ENCODE peak calls at places on chromosomes 2 and 18, in eight cellular contexts. J, V, W, T, D, K, S and I are unnamed samples.

GRCh38 chr2:68357608-68358337 is 7.3 kb upstream of the PLEK start:
- DNase-seq in J (peak; percentile 37), W (peak; percentile 24), S (peak; percentile 33), V (peak; percentile 78), D (peak; percentile 69), T (peak; percentile 33), K (no peak), I (no peak)

GRCh38 chr2:240024766-240025165 is 376 bp downstream of the NDUFA10 start:
- DNase-seq in K (no peak), W (no peak), S (no peak), J (no peak), V (peak; percentile 34), T (no peak), D (peak; percentile 26), I (no peak)

GRCh38 chr2:203992496-203992895 is 55.9 kb downstream of the ICOS start:
- DNase-seq in W (no peak), V (no peak), J (no peak), T (no peak), S (no peak), K (no peak), D (no peak), I (no peak)

GRCh38 chr2:30867385-30867784 is 60.1 kb upstream of the CAPN13 start:
- DNase-seq in J (no peak), W (no peak), V (peak; percentile 20), T (no peak), D (no peak), S (no peak), K (no peak), I (no peak)

GRCh38 chr2:169743549-169743948 is 9.9 kb downstream of the KLHL23 start:
- DNase-seq in J (no peak), S (no peak), D (no peak), V (no peak), K (no peak), T (no peak), W (no peak), I (no peak)

GRCh38 chr2:65396348-65397026 is 35.9 kb downstream of the SPRED2 start:
- DNase-seq in S (no peak), K (no peak), W (no peak), T (peak; percentile 49), J (peak; percentile 39), D (no peak), V (peak; percentile 57), I (no peak)

GRCh38 chr2:96306370-96306769 is 1.0 kb upstream of the SNRNP200 start:
- DNase-seq in W (no peak), D (no peak), K (no peak), J (no peak), V (no peak), T (no peak), S (no peak), I (no peak)

GRCh38 chr2:56333812-56334485 is 150.2 kb downstream of the CCDC85A start:
- DNase-seq in J (no peak), T (no peak), D (no peak), K (no peak), S (no peak), W (no peak), V (no peak), I (no peak)

GRCh38 chr18:22398464-22398863 is 19.3 kb downstream of the CTAGE1 start:
- DNase-seq in W (no peak), J (no peak), K (no peak), V (no peak), D (peak; percentile 12), S (no peak), T (no peak), I (no peak)

GRCh38 chr18:47815486-47816270 is 114.8 kb downstream of the SMAD2 start:
- DNase-seq in K (no peak), S (no peak), V (no peak), J (no peak), W (no peak), T (no peak), D (peak; percentile 4), I (no peak)

GRCh38 chr2:66024396-66024795 is 410.5 kb upstream of the MEIS1 start:
- DNase-seq in S (no peak), V (no peak), W (no peak), K (no peak), T (no peak), D (no peak), J (no peak), I (no peak)

GRCh38 chr18:35267161-35267651 is 22.8 kb downstream of the ZSCAN30 start:
- DNase-seq in W (peak; percentile 85), K (no peak), S (peak; percentile 85), D (no peak), V (no peak), T (peak; percentile 63), J (peak; percentile 80), I (peak; percentile 27)

GRCh38 chr2:81650048-81650971 is 1345.8 kb upstream of the LRRTM1 start:
- DNase-seq in J (no peak), W (no peak), V (no peak), D (no peak), T (no peak), S (no peak), K (no peak), I (no peak)
- TF ChIP-seq CTCF in J (no peak), W (no peak), V (peak; percentile 65), D (peak; percentile 5), T (peak; percentile 7), S (peak; percentile 53), K (peak; percentile 8), I (no peak)

DNA sequence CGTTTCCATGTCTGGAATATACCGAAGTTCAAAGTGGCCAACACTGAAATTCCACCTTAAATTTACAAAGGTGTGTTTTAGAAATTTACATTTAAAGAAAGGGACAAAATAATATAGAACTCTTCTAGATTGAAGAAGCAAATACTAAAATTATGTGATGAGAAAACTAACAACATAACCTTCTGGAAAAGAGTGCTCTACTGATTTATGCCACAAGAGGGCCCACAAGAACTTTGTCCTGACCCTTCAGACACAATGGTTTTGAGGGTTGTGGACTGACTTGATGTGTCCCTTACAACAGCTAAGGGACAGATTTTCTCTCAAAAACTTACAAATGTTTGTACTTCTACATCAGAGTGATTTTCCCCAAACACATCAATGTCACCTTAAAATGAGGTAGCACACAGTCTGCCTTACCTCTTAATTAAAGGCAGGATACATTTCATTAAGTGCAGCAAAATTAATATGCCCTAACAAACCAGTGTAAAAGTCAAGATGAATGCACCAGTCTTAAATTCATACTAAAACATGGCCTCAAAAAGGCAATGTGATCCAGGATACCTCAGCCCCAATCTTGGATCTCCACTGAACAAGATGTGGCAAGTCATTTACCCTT is 36.2 kb downstream of the EIF2AK3 start:
- DNase-seq in V (peak; percentile 84), S (no peak), W (no peak), D (peak; percentile 74), T (peak; percentile 65), J (peak; percentile 26), K (peak; percentile 16), I (peak; percentile 14)
- TF ChIP-seq CTCF in V (peak; percentile 98), S (peak; percentile 90), W (peak; percentile 86), D (peak; percentile 79), T (peak; percentile 75), J (peak; percentile 71), K (peak; percentile 89), I (peak; percentile 85)

GRCh38 chr2:195318440-195319111 is 338.4 kb upstream of the SLC39A10 start:
- DNase-seq in T (peak; percentile 65), K (peak; percentile 16), V (peak; percentile 65), W (no peak), S (no peak), J (no peak), D (peak; percentile 69), I (no peak)
- TF ChIP-seq CTCF in T (peak; percentile 33), K (peak; percentile 94), V (peak; percentile 96), W (peak; percentile 60), S (peak; percentile 61), J (peak; percentile 49), D (peak; percentile 52), I (peak; percentile 73)

GRCh38 chr2:71802556-71802955 is 345.1 kb downstream of the CYP26B1 start:
- DNase-seq in J (no peak), T (no peak), S (no peak), D (no peak), V (no peak), K (no peak), W (no peak), I (no peak)

GRCh38 chr2:71800106-71800809 is 346.9 kb downstream of the DYSF start:
- DNase-seq in W (no peak), K (no peak), S (no peak), J (no peak), T (no peak), D (no peak), V (no peak), I (no peak)

GRCh38 chr2:71803398-71803797 is 344.3 kb downstream of the CYP26B1 start:
- DNase-seq in T (no peak), D (no peak), W (no peak), K (no peak), J (no peak), V (no peak), S (no peak), I (no peak)

GRCh38 chr2:71804251-71804650 is 343.4 kb downstream of the CYP26B1 start:
- DNase-seq in V (no peak), K (no peak), S (no peak), J (no peak), T (no peak), D (peak; percentile 57), W (no peak), I (no peak)

GRCh38 chr2:71801969-71802368 is 345.7 kb downstream of the CYP26B1 start:
- DNase-seq in T (peak; percentile 19), W (peak; percentile 73), J (peak; percentile 57), D (peak; percentile 71), V (no peak), S (peak; percentile 54), K (peak; percentile 40), I (no peak)
- TF ChIP-seq CTCF in T (peak; percentile 61), W (peak; percentile 74), J (peak; percentile 78), D (peak; percentile 79), V (peak; percentile 26), S (no peak), K (peak; percentile 56), I (no peak)

GRCh38 chr18:50055474-50055873 is 139.5 kb downstream of the MYO5B start:
- DNase-seq in W (no peak), J (no peak), K (no peak), S (no peak), T (no peak), V (no peak), D (no peak), I (no peak)

GRCh38 chr18:50056185-50056584 is 138.8 kb downstream of the MYO5B start:
- DNase-seq in D (no peak), W (no peak), S (no peak), T (no peak), K (no peak), J (no peak), V (no peak), I (no peak)

GRCh38 chr18:50057009-50057408 is 137.9 kb downstream of the MYO5B start:
- DNase-seq in V (no peak), K (no peak), D (no peak), T (no peak), J (no peak), S (no peak), W (no peak), I (no peak)

GRCh38 chr18:50053142-50053541 is 141.8 kb downstream of the MYO5B start:
- DNase-seq in J (no peak), V (no peak), W (no peak), K (no peak), D (no peak), T (no peak), S (no peak), I (no peak)

GRCh38 chr18:50051288-50051687 is 143.7 kb downstream of the MYO5B start:
- DNase-seq in K (no peak), W (no peak), S (no peak), J (no peak), V (no peak), D (peak; percentile 10), T (no peak), I (no peak)
- TF ChIP-seq CTCF in K (peak; percentile 46), W (no peak), S (no peak), J (no peak), V (peak; percentile 24), D (peak; percentile 40), T (peak; percentile 12), I (no peak)

GRCh38 chr2:15115786-15116185 is 445.3 kb downstream of the NBAS start:
- DNase-seq in S (no peak), V (no peak), K (no peak), T (no peak), D (no peak), W (no peak), J (no peak), I (no peak)
- TF ChIP-seq CTCF in S (no peak), V (no peak), K (no peak), T (no peak), D (no peak), W (no peak), J (no peak), I (no peak)